ENCODE peak calls at places on chromosomes 7 and 10, in five cellular contexts. J is SK-N-SH, K is lung, L is AG04450, E is HAP-1. Y is an unnamed sample.

GRCh38 chr10:70560511-70560931 is 42.0 kb downstream of the PRF1 start:
- DNase-seq in J (no peak), K (no peak), L (no peak), E (no peak), Y (no peak)

GRCh38 chr7:53541467-53541866 is 506.0 kb downstream of the POM121L12 start:
- DNase-seq in J (no peak), K (no peak), L (no peak), E (no peak), Y (no peak)

GRCh38 chr7:91348686-91349085 is 84.5 kb downstream of the FZD1 start:
- DNase-seq in J (no peak), K (no peak), L (no peak), E (no peak), Y (peak)

GRCh38 chr10:86188326-86188725 is 178.3 kb downstream of the GRID1 start:
- DNase-seq in J (no peak), K (no peak), L (no peak), E (no peak), Y (no peak)

GRCh38 chr7:14375998-14376397 is 386.5 kb upstream of the ETV1 start:
- DNase-seq in J (no peak), K (no peak), L (no peak), E (no peak), Y (no peak)

GRCh38 chr10:988667-989545 is 672 bp downstream of the GTPBP4 start:
- DNase-seq in J (no peak), K (no peak), L (no peak), E (no peak), Y (no peak)

GRCh38 chr7:15648461-15648961 is 38.0 kb downstream of the MEOX2 start:
- DNase-seq in J (no peak), K (no peak), L (no peak), E (no peak), Y (no peak)

GRCh38 chr10:33365871-33366411 is 31.5 kb upstream of the NRP1 start:
- DNase-seq in J (no peak), K (no peak), L (peak), E (no peak), Y (peak)

GRCh38 chr7:116872026-116872425 is 9.6 kb downstream of the CAPZA2 start:
- DNase-seq in J (no peak), K (no peak), L (no peak), E (no peak), Y (peak)

GRCh38 chr10:124417846-124418725 is 637 bp downstream of the OAT start:
- DNase-seq in J (peak), K (peak), L (no peak), E (peak), Y (peak)

GRCh38 chr10:6039711-6040110 is 22.5 kb downstream of the IL2RA start:
- DNase-seq in J (no peak), K (peak), L (no peak), E (no peak), Y (no peak)

GRCh38 chr10:63633677-63634487 is 112.7 kb downstream of the REEP3 start:
- DNase-seq in J (peak), K (no peak), L (no peak), E (peak), Y (peak)

GRCh38 chr10:44851413-44851812 is 59.7 kb upstream of the TMEM72 start:
- DNase-seq in J (no peak), K (no peak), L (no peak), E (no peak), Y (no peak)

GRCh38 chr7:151891182-151891581 is 14.3 kb upstream of the PRKAG2 start:
- DNase-seq in J (peak), K (no peak), L (no peak), E (no peak), Y (no peak)

GRCh38 chr7:111050885-111051416 is 40.0 kb upstream of the LRRN3 start:
- DNase-seq in J (no peak), K (no peak), L (no peak), E (no peak), Y (no peak)

GRCh38 chr7:140684066-140684950 is 11.6 kb downstream of the ADCK2 start:
- DNase-seq in J (no peak), K (no peak), L (no peak), E (no peak), Y (no peak)

GRCh38 chr7:44119829-44120380 is 3.4 kb downstream of the POLD2 start:
- DNase-seq in J (no peak), K (no peak), L (no peak), E (no peak), Y (no peak)

GRCh38 chr7:24842449-24843241 is 85.4 kb upstream of the GSDME start:
- DNase-seq in J (no peak), K (no peak), L (no peak), E (no peak), Y (peak)

GRCh38 chr7:154775681-154776080 is 227.2 kb downstream of the PAXIP1 start:
- DNase-seq in J (no peak), K (no peak), L (no peak), E (no peak), Y (no peak)

GRCh38 chr10:49649294-49649693 is 30.2 kb upstream of the C10orf53 start:
- DNase-seq in J (no peak), K (no peak), L (no peak), E (no peak), Y (no peak)

GRCh38 chr10:75405201-75406143 is 3.9 kb upstream of the ZNF503 start:
- DNase-seq in J (peak), K (peak), L (no peak), E (peak), Y (no peak)

GRCh38 chr10:122310311-122311050 is 39.4 kb downstream of the BTBD16 start:
- DNase-seq in J (no peak), K (no peak), L (no peak), E (no peak), Y (peak)

GRCh38 chr7:2708547-2709310 is 20.7 kb downstream of the AMZ1 start:
- DNase-seq in J (no peak), K (no peak), L (no peak), E (no peak), Y (no peak)

GRCh38 chr7:2709553-2710165 is 21.7 kb downstream of the AMZ1 start:
- DNase-seq in J (peak), K (peak), L (no peak), E (peak), Y (peak)

GRCh38 chr7:2711895-2712675 is 24.1 kb downstream of the AMZ1 start:
- DNase-seq in J (no peak), K (peak), L (no peak), E (no peak), Y (no peak)

GRCh38 chr7:2710901-2711551 is 23.0 kb downstream of the AMZ1 start:
- DNase-seq in J (no peak), K (no peak), L (no peak), E (no peak), Y (no peak)

GRCh38 chr7:2710256-2710655 is 22.3 kb downstream of the AMZ1 start:
- DNase-seq in J (no peak), K (no peak), L (no peak), E (no peak), Y (no peak)
- H3K4me3 ChIP-seq in J (no peak), K (no peak), L (no peak), E (no peak), Y (no peak)

GRCh38 chr10:59037018-59037389 is 139.4 kb upstream of the PHYHIPL start:
- DNase-seq in J (no peak), K (no peak), L (no peak), E (no peak), Y (no peak)
- H3K4me3 ChIP-seq in J (no peak), K (no peak), L (no peak), E (no peak), Y (no peak)

GRCh38 chr7:26279405-26279804 is 12.3 kb upstream of the SNX10 start:
- DNase-seq in J (no peak), K (no peak), L (no peak), E (no peak), Y (no peak)
- H3K4me3 ChIP-seq in J (no peak), K (no peak), L (no peak), E (no peak), Y (no peak)

DNA sequence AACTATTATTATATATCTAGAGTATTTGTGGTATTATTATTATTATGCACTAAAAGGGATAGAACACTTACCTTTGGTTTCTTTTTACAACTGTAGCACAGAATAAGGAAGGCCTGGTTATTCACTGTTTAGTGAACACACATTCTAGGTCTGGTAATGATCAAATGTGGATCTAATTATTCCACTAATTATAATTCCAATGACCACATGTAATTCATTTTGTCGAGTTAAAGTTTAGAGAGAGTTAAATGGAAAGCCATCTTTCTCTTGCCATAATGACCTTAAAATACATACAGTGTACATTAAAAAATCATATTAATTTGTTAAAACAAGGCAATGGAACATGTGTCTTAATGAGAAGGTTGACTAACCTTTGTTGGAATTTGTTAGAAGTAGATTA is 147.8 kb downstream of the SEM1 start:
- DNase-seq in J (no peak), K (no peak), L (no peak), E (no peak), Y (no peak)
- H3K4me3 ChIP-seq in J (no peak), K (no peak), L (no peak), E (no peak), Y (no peak)

GRCh38 chr7:155961241-155962190 is 149.3 kb upstream of the SHH start:
- DNase-seq in J (no peak), K (peak), L (no peak), E (no peak), Y (peak)
- H3K4me3 ChIP-seq in J (peak), K (no peak), L (no peak), E (no peak), Y (no peak)

GRCh38 chr7:131371411-131371810 is 43.7 kb downstream of the MKLN1 start:
- DNase-seq in J (no peak), K (no peak), L (no peak), E (no peak), Y (no peak)
- H3K4me3 ChIP-seq in J (no peak), K (no peak), L (no peak), E (no peak), Y (no peak)

GRCh38 chr7:128530855-128531104 is 54.2 kb downstream of the METTL2B start:
- DNase-seq in J (no peak), K (no peak), L (no peak), E (no peak), Y (no peak)
- H3K4me3 ChIP-seq in J (peak), K (peak), L (peak), E (peak), Y (peak)

GRCh38 chr7:158175779-158176178 is 411.8 kb downstream of the PTPRN2 start:
- DNase-seq in J (no peak), K (no peak), L (no peak), E (no peak), Y (no peak)

GRCh38 chr7:158176561-158177173 is 411.0 kb downstream of the PTPRN2 start:
- DNase-seq in J (no peak), K (no peak), L (no peak), E (no peak), Y (no peak)

GRCh38 chr7:158174947-158175346 is 412.7 kb downstream of the PTPRN2 start:
- DNase-seq in J (no peak), K (no peak), L (no peak), E (no peak), Y (no peak)
- H3K4me3 ChIP-seq in J (no peak), K (no peak), L (no peak), E (no peak), Y (no peak)

GRCh38 chr10:26439436-26440090 is 1.4 kb downstream of the APBB1IP start:
- DNase-seq in J (no peak), K (no peak), L (no peak), E (no peak), Y (no peak)

GRCh38 chr10:26438534-26439269 is 561 bp downstream of the APBB1IP start:
- DNase-seq in J (peak), K (peak), L (no peak), E (no peak), Y (no peak)

GRCh38 chr10:26437637-26438461 is at the start of gene APBB1IP:
- DNase-seq in J (no peak), K (peak), L (no peak), E (no peak), Y (peak)

GRCh38 chr10:26441491-26442214 is 3.5 kb downstream of the APBB1IP start:
- DNase-seq in J (no peak), K (no peak), L (no peak), E (no peak), Y (no peak)

DNA sequence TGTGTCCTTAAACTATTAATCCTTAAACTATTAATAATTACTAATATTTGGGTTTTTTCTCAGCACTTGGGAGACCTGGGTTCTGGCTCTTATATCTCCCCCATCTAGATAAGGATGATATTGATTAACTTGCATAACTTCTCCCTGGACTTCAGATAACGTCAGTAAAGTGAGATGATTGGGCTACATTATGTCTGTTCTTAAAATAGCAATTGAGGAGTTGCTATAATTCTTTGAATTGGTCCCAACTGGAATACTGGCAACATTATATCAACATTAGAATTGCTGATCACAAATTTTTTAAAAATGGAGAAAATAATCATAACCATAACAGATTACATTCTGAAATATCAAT is 1.9 kb downstream of the APBB1IP start:
- DNase-seq in J (no peak), K (no peak), L (no peak), E (no peak), Y (no peak)
- H3K4me3 ChIP-seq in J (no peak), K (no peak), L (no peak), E (no peak), Y (no peak)

GRCh38 chr10:79262959-79263746 is 84.1 kb upstream of the PPIF start:
- DNase-seq in J (no peak), K (no peak), L (no peak), E (no peak), Y (no peak)
- H3K4me3 ChIP-seq in J (no peak), K (no peak), L (no peak), E (no peak), Y (no peak)

Y was measured in fibroblast of pulmonary artery.